ENCODE peak calls at places on chromosomes 4 and X, in eight cellular contexts. Y, G, Q, J, Z, F, S and U are unnamed samples.

GRCh38 chrX:69133561-69134542 is 31.4 kb downstream of the PJA1 start:
- DNase-seq in Y (no peak), G (no peak), Q (no peak), J (no peak), Z (no peak), F (no peak), S (no peak), U (no peak)

GRCh38 chrX:45771560-45772340 is 571.1 kb upstream of the DIPK2B start:
- DNase-seq in Y (no peak), G (peak), Q (peak), J (no peak), Z (peak), F (no peak), S (no peak), U (no peak)

GRCh38 chr4:132386130-132386529 is 763.0 kb upstream of the PCDH10 start:
- DNase-seq in Y (no peak), G (no peak), Q (no peak), J (no peak), Z (no peak), F (no peak), S (no peak), U (no peak)

GRCh38 chr4:44056721-44057151 is 391.9 kb downstream of the KCTD8 start:
- DNase-seq in Y (no peak), G (no peak), Q (no peak), J (no peak), Z (no peak), F (no peak), S (no peak), U (no peak)

GRCh38 chr4:185343726-185344581 is 51.8 kb downstream of the LRP2BP start:
- DNase-seq in Y (no peak), G (no peak), Q (no peak), J (no peak), Z (no peak), F (no peak), S (no peak), U (no peak)

GRCh38 chr4:95092762-95093161 is 335.0 kb downstream of the BMPR1B start:
- DNase-seq in Y (no peak), G (no peak), Q (no peak), J (peak), Z (no peak), F (no peak), S (no peak), U (peak)

GRCh38 chrX:1444896-1445480 is 7.7 kb downstream of the ASMTL start:
- DNase-seq in Y (no peak), G (no peak), Q (no peak), J (no peak), Z (no peak), F (no peak), S (peak), U (no peak)

GRCh38 chrX:69152398-69152797 is 12.9 kb downstream of the PJA1 start:
- DNase-seq in Y (no peak), G (no peak), Q (no peak), J (peak), Z (no peak), F (no peak), S (no peak), U (no peak)

GRCh38 chr4:73653695-73654106 is 33.5 kb upstream of the RASSF6 start:
- DNase-seq in Y (peak), G (no peak), Q (no peak), J (peak), Z (peak), F (peak), S (no peak), U (peak)

GRCh38 chrX:41491267-41492004 is 44.3 kb downstream of the NYX start:
- DNase-seq in Y (no peak), G (no peak), Q (no peak), J (no peak), Z (no peak), F (no peak), S (no peak), U (no peak)

GRCh38 chr4:83536649-83537352 is 893 bp downstream of the GPAT3 start:
- DNase-seq in Y (no peak), G (no peak), Q (no peak), J (no peak), Z (no peak), F (no peak), S (no peak), U (no peak)

GRCh38 chrX:16144420-16144819 is 21.1 kb downstream of the GRPR start:
- DNase-seq in Y (no peak), G (no peak), Q (no peak), J (no peak), Z (no peak), F (no peak), S (no peak), U (no peak)

GRCh38 chr4:184648220-184649025 is 824 bp downstream of the CASP3 start:
- DNase-seq in Y (peak), G (peak), Q (peak), J (peak), Z (peak), F (peak), S (no peak), U (peak)

GRCh38 chr4:2256781-2257191 is 5.1 kb downstream of the MXD4 start:
- DNase-seq in Y (no peak), G (peak), Q (no peak), J (no peak), Z (no peak), F (peak), S (no peak), U (no peak)

GRCh38 chr4:11511321-11511720 is 82.6 kb upstream of the HS3ST1 start:
- DNase-seq in Y (no peak), G (no peak), Q (no peak), J (no peak), Z (no peak), F (no peak), S (no peak), U (no peak)

GRCh38 chr4:39814403-39815185 is 116.7 kb downstream of the UBE2K start:
- DNase-seq in Y (no peak), G (peak), Q (no peak), J (no peak), Z (peak), F (no peak), S (no peak), U (no peak)

GRCh38 chr4:20260821-20261220 is 9.1 kb downstream of the SLIT2 start:
- DNase-seq in Y (no peak), G (no peak), Q (no peak), J (no peak), Z (no peak), F (no peak), S (no peak), U (no peak)

GRCh38 chr4:13907255-13907751 is 279.8 kb upstream of the BOD1L1 start:
- DNase-seq in Y (no peak), G (no peak), Q (no peak), J (no peak), Z (no peak), F (no peak), S (no peak), U (no peak)

GRCh38 chr4:176622251-176622968 is 170.3 kb downstream of the VEGFC start:
- DNase-seq in Y (no peak), G (no peak), Q (no peak), J (no peak), Z (no peak), F (no peak), S (no peak), U (no peak)

GRCh38 chr4:158571736-158572135 is 50.1 kb downstream of the RXFP1 start:
- DNase-seq in Y (no peak), G (no peak), Q (no peak), J (no peak), Z (no peak), F (no peak), S (no peak), U (no peak)

GRCh38 chrX:101260435-101260834 is 30.7 kb downstream of the TAF7L start:
- DNase-seq in Y (no peak), G (no peak), Q (no peak), J (no peak), Z (no peak), F (no peak), S (no peak), U (no peak)

GRCh38 chr4:98469776-98470175 is 188.6 kb downstream of the TSPAN5 start:
- DNase-seq in Y (no peak), G (no peak), Q (no peak), J (no peak), Z (no peak), F (no peak), S (no peak), U (no peak)

GRCh38 chr4:66691101-66691500 is 854.2 kb downstream of the CENPC start:
- DNase-seq in Y (no peak), G (no peak), Q (no peak), J (no peak), Z (no peak), F (no peak), S (no peak), U (no peak)

GRCh38 chr4:186643501-186644315 is 79.9 kb downstream of the FAT1 start:
- DNase-seq in Y (no peak), G (no peak), Q (no peak), J (no peak), Z (no peak), F (no peak), S (no peak), U (no peak)

GRCh38 chrX:137896123-137896522 is 330.2 kb downstream of the ZIC3 start:
- DNase-seq in Y (no peak), G (no peak), Q (no peak), J (no peak), Z (no peak), F (no peak), S (no peak), U (no peak)

GRCh38 chr4:124783847-124784246 is 71.3 kb upstream of the ANKRD50 start:
- DNase-seq in Y (no peak), G (no peak), Q (no peak), J (no peak), Z (no peak), F (no peak), S (no peak), U (no peak)

GRCh38 chrX:19630228-19630627 is 114.9 kb upstream of the MAP3K15 start:
- DNase-seq in Y (no peak), G (no peak), Q (no peak), J (no peak), Z (no peak), F (no peak), S (no peak), U (no peak)

GRCh38 chrX:55490974-55491373 is 1.3 kb upstream of the USP51 start:
- DNase-seq in Y (no peak), G (no peak), Q (no peak), J (no peak), Z (no peak), F (no peak), S (no peak), U (no peak)

GRCh38 chr4:48073567-48074103 is 57.1 kb downstream of the NIPAL1 start:
- DNase-seq in Y (no peak), G (no peak), Q (no peak), J (no peak), Z (no peak), F (no peak), S (no peak), U (no peak)

GRCh38 chrX:37603938-37604409 is 32.5 kb downstream of the LANCL3 start:
- DNase-seq in Y (no peak), G (no peak), Q (no peak), J (no peak), Z (no peak), F (no peak), S (no peak), U (peak)

GRCh38 chr4:37981425-37981824 is 21.2 kb downstream of the PTTG2 start:
- DNase-seq in Y (no peak), G (no peak), Q (no peak), J (no peak), Z (no peak), F (no peak), S (no peak), U (no peak)